ENCODE peak calls at places on chromosomes 5 and 9, in eight cellular contexts. E is T1000; J is CD8-positive, alpha-beta T cell; Z is mammary epithelial cell; O is LoVo; N is kidney glomerular epithelial cell; T is iPS-NIHi11; G is ovary. W is an unnamed sample.

GRCh38 chr5:19891658-19892057 is 96.3 kb downstream of the CDH18 start:
- DNase-seq in E (no peak), J (no peak), Z (peak; percentile 64), O (no peak), N (peak; percentile 16), T (no peak), G (no peak), W (no peak)

GRCh38 chr5:149517461-149518122 is 33.6 kb downstream of the CSNK1A1 start:
- DNase-seq in E (no peak), J (no peak), Z (no peak), O (no peak), N (no peak), T (no peak), G (no peak), W (no peak)

GRCh38 chr5:56183507-56183906 is 49.6 kb downstream of the ANKRD55 start:
- DNase-seq in E (peak; percentile 30), J (no peak), Z (peak; percentile 92), O (peak; percentile 10), N (peak; percentile 99), T (no peak), G (no peak), W (no peak)

GRCh38 chr5:23740029-23740428 is 232.6 kb downstream of the PRDM9 start:
- DNase-seq in E (no peak), J (no peak), Z (no peak), O (no peak), N (no peak), T (no peak), G (no peak), W (no peak)

GRCh38 chr9:16555802-16556201 is 314.7 kb downstream of the BNC2 start:
- DNase-seq in E (no peak), J (no peak), Z (no peak), O (no peak), N (no peak), T (no peak), G (no peak), W (no peak)

GRCh38 chr5:169980418-169981053 is at the start of gene INSYN2B:
- DNase-seq in E (peak; percentile 80), J (no peak), Z (peak; percentile 83), O (peak; percentile 21), N (peak; percentile 96), T (peak; percentile 85), G (peak; percentile 59), W (peak; percentile 67)

GRCh38 chr9:21904371-21904770 is 89.8 kb downstream of the CDKN2A start:
- DNase-seq in E (no peak), J (no peak), Z (no peak), O (no peak), N (peak; percentile 71), T (no peak), G (no peak), W (no peak)

GRCh38 chr5:145834917-145835838 is at the start of gene PRELID2:
- DNase-seq in E (peak; percentile 85), J (peak; percentile 49), Z (peak; percentile 84), O (peak; percentile 99), N (peak; percentile 78), T (peak; percentile 87), G (peak; percentile 92), W (peak; percentile 38)

GRCh38 chr9:84271004-84271886 is 69.3 kb downstream of the SLC28A3 start:
- DNase-seq in E (no peak), J (no peak), Z (no peak), O (no peak), N (no peak), T (peak; percentile 62), G (peak; percentile 35), W (no peak)

GRCh38 chr9:100020121-100020780 is 78.5 kb downstream of the ERP44 start:
- DNase-seq in E (no peak), J (no peak), Z (no peak), O (no peak), N (no peak), T (no peak), G (no peak), W (no peak)

GRCh38 chr5:52987711-52988329 is 1.3 kb upstream of the ITGA2 start:
- DNase-seq in E (no peak), J (no peak), Z (peak; percentile 99), O (peak; percentile 91), N (peak; percentile 74), T (no peak), G (no peak), W (no peak)

GRCh38 chr5:114223866-114224265 is 138.0 kb upstream of the KCNN2 start:
- DNase-seq in E (no peak), J (no peak), Z (peak; percentile 35), O (peak; percentile 20), N (no peak), T (peak; percentile 21), G (no peak), W (no peak)

GRCh38 chr9:71676460-71676859 is 91.9 kb downstream of the CEMIP2 start:
- DNase-seq in E (no peak), J (no peak), Z (no peak), O (no peak), N (no peak), T (no peak), G (no peak), W (no peak)

GRCh38 chr5:55621218-55621617 is 86.5 kb upstream of the PLPP1 start:
- DNase-seq in E (no peak), J (no peak), Z (no peak), O (no peak), N (no peak), T (no peak), G (no peak), W (no peak)

GRCh38 chr9:129283290-129283691 is 105.2 kb upstream of the IER5L start:
- DNase-seq in E (no peak), J (no peak), Z (no peak), O (no peak), N (no peak), T (no peak), G (no peak), W (no peak)

GRCh38 chr9:13962006-13962405 is 351.9 kb downstream of the NFIB start:
- DNase-seq in E (no peak), J (no peak), Z (no peak), O (no peak), N (no peak), T (no peak), G (no peak), W (no peak)

GRCh38 chr5:38576971-38577684 is 20.7 kb upstream of the LIFR start:
- DNase-seq in E (no peak), J (no peak), Z (no peak), O (no peak), N (no peak), T (no peak), G (no peak), W (no peak)

GRCh38 chr5:15752886-15753285 is 252.9 kb downstream of the FBXL7 start:
- DNase-seq in E (no peak), J (no peak), Z (no peak), O (no peak), N (no peak), T (no peak), G (peak; percentile 78), W (no peak)